ENCODE peak calls at places on chromosomes 3 and 15, in eight cellular contexts. One of them, this sample, is unnamed.

GRCh38 chr3:64138656-64139375 is 86.5 kb downstream of the PRICKLE2 start:
- DNase-seq in frontal cortex: no peak
- DNase-seq in stimulated activated CD4-positive, alpha-beta T cell treated with anti-CD3 and anti-CD28 coated beads, Interleukin-2, amount 100 ng/mL, for 4 hours: no peak
- DNase-seq in posterior cingulate gyrus: no peak
- DNase-seq in NB4: no peak
- DNase-seq in lower leg skin: no peak
- DNase-seq in stimulated activated CD8-positive, alpha-beta memory T cell treated with anti-CD3 and anti-CD28 coated beads, Interleukin-15, amount 100 ng/mL, for 1 hour: no peak
- DNase-seq in activated naive CD8-positive, alpha-beta T cell treated with anti-CD3 and anti-CD28 coated beads, Interleukin-2, amount 50 U/mL, for 16 hours: no peak
- DNase-seq in this sample: no peak

GRCh38 chr3:16372362-16373269 is 107.6 kb downstream of the OXNAD1 start:
- DNase-seq in frontal cortex: no peak
- DNase-seq in stimulated activated CD4-positive, alpha-beta T cell treated with anti-CD3 and anti-CD28 coated beads, Interleukin-2, amount 100 ng/mL, for 4 hours: no peak
- DNase-seq in posterior cingulate gyrus: no peak
- DNase-seq in NB4: no peak
- DNase-seq in lower leg skin: no peak
- DNase-seq in stimulated activated CD8-positive, alpha-beta memory T cell treated with anti-CD3 and anti-CD28 coated beads, Interleukin-15, amount 100 ng/mL, for 1 hour: no peak
- DNase-seq in activated naive CD8-positive, alpha-beta T cell treated with anti-CD3 and anti-CD28 coated beads, Interleukin-2, amount 50 U/mL, for 16 hours: no peak
- DNase-seq in this sample: no peak

GRCh38 chr3:16127257-16127656 is 47.2 kb upstream of the GALNT15 start:
- DNase-seq in frontal cortex: no peak
- DNase-seq in stimulated activated CD4-positive, alpha-beta T cell treated with anti-CD3 and anti-CD28 coated beads, Interleukin-2, amount 100 ng/mL, for 4 hours: no peak
- DNase-seq in posterior cingulate gyrus: no peak
- DNase-seq in NB4: no peak
- DNase-seq in lower leg skin: no peak
- DNase-seq in stimulated activated CD8-positive, alpha-beta memory T cell treated with anti-CD3 and anti-CD28 coated beads, Interleukin-15, amount 100 ng/mL, for 1 hour: no peak
- DNase-seq in activated naive CD8-positive, alpha-beta T cell treated with anti-CD3 and anti-CD28 coated beads, Interleukin-2, amount 50 U/mL, for 16 hours: no peak
- DNase-seq in this sample: no peak

GRCh38 chr15:90665288-90666134 is 51.6 kb upstream of the BLM start:
- DNase-seq in frontal cortex: peak; percentile 70
- DNase-seq in stimulated activated CD4-positive, alpha-beta T cell treated with anti-CD3 and anti-CD28 coated beads, Interleukin-2, amount 100 ng/mL, for 4 hours: no peak
- DNase-seq in posterior cingulate gyrus: peak; percentile 76
- DNase-seq in NB4: peak; percentile 90
- DNase-seq in lower leg skin: peak; percentile 94
- DNase-seq in stimulated activated CD8-positive, alpha-beta memory T cell treated with anti-CD3 and anti-CD28 coated beads, Interleukin-15, amount 100 ng/mL, for 1 hour: no peak
- DNase-seq in activated naive CD8-positive, alpha-beta T cell treated with anti-CD3 and anti-CD28 coated beads, Interleukin-2, amount 50 U/mL, for 16 hours: no peak
- DNase-seq in this sample: no peak

GRCh38 chr3:172520332-172520831 is 2.8 kb downstream of the TNFSF10 start:
- DNase-seq in frontal cortex: no peak
- DNase-seq in stimulated activated CD4-positive, alpha-beta T cell treated with anti-CD3 and anti-CD28 coated beads, Interleukin-2, amount 100 ng/mL, for 4 hours: no peak
- DNase-seq in posterior cingulate gyrus: no peak
- DNase-seq in NB4: no peak
- DNase-seq in lower leg skin: no peak
- DNase-seq in stimulated activated CD8-positive, alpha-beta memory T cell treated with anti-CD3 and anti-CD28 coated beads, Interleukin-15, amount 100 ng/mL, for 1 hour: no peak
- DNase-seq in activated naive CD8-positive, alpha-beta T cell treated with anti-CD3 and anti-CD28 coated beads, Interleukin-2, amount 50 U/mL, for 16 hours: no peak
- DNase-seq in this sample: no peak

GRCh38 chr15:85837881-85838280 is 43.2 kb upstream of the KLHL25 start:
- DNase-seq in frontal cortex: no peak
- DNase-seq in stimulated activated CD4-positive, alpha-beta T cell treated with anti-CD3 and anti-CD28 coated beads, Interleukin-2, amount 100 ng/mL, for 4 hours: no peak
- DNase-seq in posterior cingulate gyrus: no peak
- DNase-seq in NB4: no peak
- DNase-seq in lower leg skin: no peak
- DNase-seq in stimulated activated CD8-positive, alpha-beta memory T cell treated with anti-CD3 and anti-CD28 coated beads, Interleukin-15, amount 100 ng/mL, for 1 hour: no peak
- DNase-seq in activated naive CD8-positive, alpha-beta T cell treated with anti-CD3 and anti-CD28 coated beads, Interleukin-2, amount 50 U/mL, for 16 hours: no peak
- DNase-seq in this sample: no peak

GRCh38 chr3:193354423-193354822 is 24.1 kb downstream of the ATP13A5 start:
- DNase-seq in frontal cortex: no peak
- DNase-seq in stimulated activated CD4-positive, alpha-beta T cell treated with anti-CD3 and anti-CD28 coated beads, Interleukin-2, amount 100 ng/mL, for 4 hours: no peak
- DNase-seq in posterior cingulate gyrus: no peak
- DNase-seq in NB4: no peak
- DNase-seq in lower leg skin: no peak
- DNase-seq in stimulated activated CD8-positive, alpha-beta memory T cell treated with anti-CD3 and anti-CD28 coated beads, Interleukin-15, amount 100 ng/mL, for 1 hour: no peak
- DNase-seq in activated naive CD8-positive, alpha-beta T cell treated with anti-CD3 and anti-CD28 coated beads, Interleukin-2, amount 50 U/mL, for 16 hours: no peak
- DNase-seq in this sample: no peak

GRCh38 chr3:112605285-112605684 is 35.7 kb downstream of the CCDC80 start:
- DNase-seq in frontal cortex: peak; percentile 24
- DNase-seq in stimulated activated CD4-positive, alpha-beta T cell treated with anti-CD3 and anti-CD28 coated beads, Interleukin-2, amount 100 ng/mL, for 4 hours: no peak
- DNase-seq in posterior cingulate gyrus: peak; percentile 41
- DNase-seq in NB4: no peak
- DNase-seq in lower leg skin: no peak
- DNase-seq in stimulated activated CD8-positive, alpha-beta memory T cell treated with anti-CD3 and anti-CD28 coated beads, Interleukin-15, amount 100 ng/mL, for 1 hour: no peak
- DNase-seq in activated naive CD8-positive, alpha-beta T cell treated with anti-CD3 and anti-CD28 coated beads, Interleukin-2, amount 50 U/mL, for 16 hours: no peak
- DNase-seq in this sample: no peak

GRCh38 chr3:23114479-23114878 is 88.6 kb upstream of the UBE2E2 start:
- DNase-seq in frontal cortex: no peak
- DNase-seq in stimulated activated CD4-positive, alpha-beta T cell treated with anti-CD3 and anti-CD28 coated beads, Interleukin-2, amount 100 ng/mL, for 4 hours: no peak
- DNase-seq in posterior cingulate gyrus: no peak
- DNase-seq in NB4: no peak
- DNase-seq in lower leg skin: no peak
- DNase-seq in stimulated activated CD8-positive, alpha-beta memory T cell treated with anti-CD3 and anti-CD28 coated beads, Interleukin-15, amount 100 ng/mL, for 1 hour: no peak
- DNase-seq in activated naive CD8-positive, alpha-beta T cell treated with anti-CD3 and anti-CD28 coated beads, Interleukin-2, amount 50 U/mL, for 16 hours: no peak
- DNase-seq in this sample: no peak

GRCh38 chr15:69685524-69686452 is 233.2 kb downstream of the RPLP1 start:
- DNase-seq in frontal cortex: no peak
- DNase-seq in stimulated activated CD4-positive, alpha-beta T cell treated with anti-CD3 and anti-CD28 coated beads, Interleukin-2, amount 100 ng/mL, for 4 hours: no peak
- DNase-seq in posterior cingulate gyrus: no peak
- DNase-seq in NB4: no peak
- DNase-seq in lower leg skin: no peak
- DNase-seq in stimulated activated CD8-positive, alpha-beta memory T cell treated with anti-CD3 and anti-CD28 coated beads, Interleukin-15, amount 100 ng/mL, for 1 hour: no peak
- DNase-seq in activated naive CD8-positive, alpha-beta T cell treated with anti-CD3 and anti-CD28 coated beads, Interleukin-2, amount 50 U/mL, for 16 hours: no peak
- DNase-seq in this sample: no peak

GRCh38 chr15:33154366-33155166 is 39.9 kb downstream of the FMN1 start:
- DNase-seq in frontal cortex: no peak
- DNase-seq in stimulated activated CD4-positive, alpha-beta T cell treated with anti-CD3 and anti-CD28 coated beads, Interleukin-2, amount 100 ng/mL, for 4 hours: no peak
- DNase-seq in posterior cingulate gyrus: peak; percentile 70
- DNase-seq in NB4: peak; percentile 38
- DNase-seq in lower leg skin: peak; percentile 87
- DNase-seq in stimulated activated CD8-positive, alpha-beta memory T cell treated with anti-CD3 and anti-CD28 coated beads, Interleukin-15, amount 100 ng/mL, for 1 hour: no peak
- DNase-seq in activated naive CD8-positive, alpha-beta T cell treated with anti-CD3 and anti-CD28 coated beads, Interleukin-2, amount 50 U/mL, for 16 hours: no peak
- DNase-seq in this sample: no peak

GRCh38 chr3:139774570-139775302 is 97.0 kb upstream of the NMNAT3 start:
- DNase-seq in frontal cortex: no peak
- DNase-seq in stimulated activated CD4-positive, alpha-beta T cell treated with anti-CD3 and anti-CD28 coated beads, Interleukin-2, amount 100 ng/mL, for 4 hours: no peak
- DNase-seq in posterior cingulate gyrus: no peak
- DNase-seq in NB4: no peak
- DNase-seq in lower leg skin: no peak
- DNase-seq in stimulated activated CD8-positive, alpha-beta memory T cell treated with anti-CD3 and anti-CD28 coated beads, Interleukin-15, amount 100 ng/mL, for 1 hour: no peak
- DNase-seq in activated naive CD8-positive, alpha-beta T cell treated with anti-CD3 and anti-CD28 coated beads, Interleukin-2, amount 50 U/mL, for 16 hours: no peak
- DNase-seq in this sample: no peak

GRCh38 chr15:22978691-22979068 is 1.5 kb downstream of the CYFIP1 start:
- DNase-seq in frontal cortex: no peak
- DNase-seq in stimulated activated CD4-positive, alpha-beta T cell treated with anti-CD3 and anti-CD28 coated beads, Interleukin-2, amount 100 ng/mL, for 4 hours: no peak
- DNase-seq in posterior cingulate gyrus: no peak
- DNase-seq in NB4: peak; percentile 10
- DNase-seq in lower leg skin: no peak
- DNase-seq in stimulated activated CD8-positive, alpha-beta memory T cell treated with anti-CD3 and anti-CD28 coated beads, Interleukin-15, amount 100 ng/mL, for 1 hour: no peak
- DNase-seq in activated naive CD8-positive, alpha-beta T cell treated with anti-CD3 and anti-CD28 coated beads, Interleukin-2, amount 50 U/mL, for 16 hours: no peak
- DNase-seq in this sample: no peak

GRCh38 chr15:38861108-38861507 is 296.5 kb upstream of the RASGRP1 start:
- DNase-seq in frontal cortex: no peak
- DNase-seq in stimulated activated CD4-positive, alpha-beta T cell treated with anti-CD3 and anti-CD28 coated beads, Interleukin-2, amount 100 ng/mL, for 4 hours: no peak
- DNase-seq in posterior cingulate gyrus: no peak
- DNase-seq in NB4: no peak
- DNase-seq in lower leg skin: no peak
- DNase-seq in stimulated activated CD8-positive, alpha-beta memory T cell treated with anti-CD3 and anti-CD28 coated beads, Interleukin-15, amount 100 ng/mL, for 1 hour: no peak
- DNase-seq in activated naive CD8-positive, alpha-beta T cell treated with anti-CD3 and anti-CD28 coated beads, Interleukin-2, amount 50 U/mL, for 16 hours: no peak
- DNase-seq in this sample: no peak

GRCh38 chr3:127651516-127652172 is 21.1 kb upstream of the ABTB1 start:
- DNase-seq in frontal cortex: no peak
- DNase-seq in stimulated activated CD4-positive, alpha-beta T cell treated with anti-CD3 and anti-CD28 coated beads, Interleukin-2, amount 100 ng/mL, for 4 hours: no peak
- DNase-seq in posterior cingulate gyrus: no peak
- DNase-seq in NB4: no peak
- DNase-seq in lower leg skin: peak; percentile 76
- DNase-seq in stimulated activated CD8-positive, alpha-beta memory T cell treated with anti-CD3 and anti-CD28 coated beads, Interleukin-15, amount 100 ng/mL, for 1 hour: no peak
- DNase-seq in activated naive CD8-positive, alpha-beta T cell treated with anti-CD3 and anti-CD28 coated beads, Interleukin-2, amount 50 U/mL, for 16 hours: no peak
- DNase-seq in this sample: no peak

GRCh38 chr3:29525254-29525881 is 244.5 kb downstream of the RBMS3 start:
- DNase-seq in frontal cortex: no peak
- DNase-seq in stimulated activated CD4-positive, alpha-beta T cell treated with anti-CD3 and anti-CD28 coated beads, Interleukin-2, amount 100 ng/mL, for 4 hours: no peak
- DNase-seq in posterior cingulate gyrus: no peak
- DNase-seq in NB4: no peak
- DNase-seq in lower leg skin: peak; percentile 92
- DNase-seq in stimulated activated CD8-positive, alpha-beta memory T cell treated with anti-CD3 and anti-CD28 coated beads, Interleukin-15, amount 100 ng/mL, for 1 hour: no peak
- DNase-seq in activated naive CD8-positive, alpha-beta T cell treated with anti-CD3 and anti-CD28 coated beads, Interleukin-2, amount 50 U/mL, for 16 hours: no peak
- DNase-seq in this sample: no peak

GRCh38 chr3:37537914-37538691 is 323.6 kb upstream of the CTDSPL start:
- DNase-seq in frontal cortex: no peak
- DNase-seq in stimulated activated CD4-positive, alpha-beta T cell treated with anti-CD3 and anti-CD28 coated beads, Interleukin-2, amount 100 ng/mL, for 4 hours: no peak
- DNase-seq in posterior cingulate gyrus: no peak
- DNase-seq in NB4: no peak
- DNase-seq in lower leg skin: no peak
- DNase-seq in stimulated activated CD8-positive, alpha-beta memory T cell treated with anti-CD3 and anti-CD28 coated beads, Interleukin-15, amount 100 ng/mL, for 1 hour: no peak
- DNase-seq in activated naive CD8-positive, alpha-beta T cell treated with anti-CD3 and anti-CD28 coated beads, Interleukin-2, amount 50 U/mL, for 16 hours: no peak
- DNase-seq in this sample: no peak

GRCh38 chr15:42035362-42035761 is 14.5 kb upstream of the PLA2G4E start:
- DNase-seq in frontal cortex: no peak
- DNase-seq in stimulated activated CD4-positive, alpha-beta T cell treated with anti-CD3 and anti-CD28 coated beads, Interleukin-2, amount 100 ng/mL, for 4 hours: no peak
- DNase-seq in posterior cingulate gyrus: no peak
- DNase-seq in NB4: peak; percentile 52
- DNase-seq in lower leg skin: peak; percentile 81
- DNase-seq in stimulated activated CD8-positive, alpha-beta memory T cell treated with anti-CD3 and anti-CD28 coated beads, Interleukin-15, amount 100 ng/mL, for 1 hour: no peak
- DNase-seq in activated naive CD8-positive, alpha-beta T cell treated with anti-CD3 and anti-CD28 coated beads, Interleukin-2, amount 50 U/mL, for 16 hours: no peak
- DNase-seq in this sample: no peak

GRCh38 chr3:53804697-53805462 is 41.3 kb downstream of the CHDH start:
- DNase-seq in frontal cortex: no peak
- DNase-seq in stimulated activated CD4-positive, alpha-beta T cell treated with anti-CD3 and anti-CD28 coated beads, Interleukin-2, amount 100 ng/mL, for 4 hours: no peak
- DNase-seq in posterior cingulate gyrus: peak; percentile 37
- DNase-seq in NB4: no peak
- DNase-seq in lower leg skin: peak; percentile 72
- DNase-seq in stimulated activated CD8-positive, alpha-beta memory T cell treated with anti-CD3 and anti-CD28 coated beads, Interleukin-15, amount 100 ng/mL, for 1 hour: no peak
- DNase-seq in activated naive CD8-positive, alpha-beta T cell treated with anti-CD3 and anti-CD28 coated beads, Interleukin-2, amount 50 U/mL, for 16 hours: no peak
- DNase-seq in this sample: no peak

GRCh38 chr3:155321418-155321817 is 27.9 kb upstream of the STRIT1 start:
- DNase-seq in frontal cortex: no peak
- DNase-seq in stimulated activated CD4-positive, alpha-beta T cell treated with anti-CD3 and anti-CD28 coated beads, Interleukin-2, amount 100 ng/mL, for 4 hours: no peak
- DNase-seq in posterior cingulate gyrus: no peak
- DNase-seq in NB4: no peak
- DNase-seq in lower leg skin: no peak
- DNase-seq in stimulated activated CD8-positive, alpha-beta memory T cell treated with anti-CD3 and anti-CD28 coated beads, Interleukin-15, amount 100 ng/mL, for 1 hour: no peak
- DNase-seq in activated naive CD8-positive, alpha-beta T cell treated with anti-CD3 and anti-CD28 coated beads, Interleukin-2, amount 50 U/mL, for 16 hours: no peak
- DNase-seq in this sample: no peak

GRCh38 chr3:39499651-39500273 is 32.3 kb downstream of the MOBP start:
- DNase-seq in frontal cortex: no peak
- DNase-seq in stimulated activated CD4-positive, alpha-beta T cell treated with anti-CD3 and anti-CD28 coated beads, Interleukin-2, amount 100 ng/mL, for 4 hours: no peak
- DNase-seq in posterior cingulate gyrus: no peak
- DNase-seq in NB4: no peak
- DNase-seq in lower leg skin: no peak
- DNase-seq in stimulated activated CD8-positive, alpha-beta memory T cell treated with anti-CD3 and anti-CD28 coated beads, Interleukin-15, amount 100 ng/mL, for 1 hour: no peak
- DNase-seq in activated naive CD8-positive, alpha-beta T cell treated with anti-CD3 and anti-CD28 coated beads, Interleukin-2, amount 50 U/mL, for 16 hours: no peak
- DNase-seq in this sample: no peak

GRCh38 chr3:27758083-27758482 is 36.0 kb upstream of the EOMES start:
- DNase-seq in frontal cortex: no peak
- DNase-seq in stimulated activated CD4-positive, alpha-beta T cell treated with anti-CD3 and anti-CD28 coated beads, Interleukin-2, amount 100 ng/mL, for 4 hours: peak; percentile 3
- DNase-seq in posterior cingulate gyrus: no peak
- DNase-seq in NB4: peak; percentile 58
- DNase-seq in lower leg skin: no peak
- DNase-seq in stimulated activated CD8-positive, alpha-beta memory T cell treated with anti-CD3 and anti-CD28 coated beads, Interleukin-15, amount 100 ng/mL, for 1 hour: no peak
- DNase-seq in activated naive CD8-positive, alpha-beta T cell treated with anti-CD3 and anti-CD28 coated beads, Interleukin-2, amount 50 U/mL, for 16 hours: peak; percentile 1
- DNase-seq in this sample: no peak

GRCh38 chr3:67559029-67559605 is 95.3 kb downstream of the SUCLG2 start:
- DNase-seq in frontal cortex: no peak
- DNase-seq in stimulated activated CD4-positive, alpha-beta T cell treated with anti-CD3 and anti-CD28 coated beads, Interleukin-2, amount 100 ng/mL, for 4 hours: no peak
- DNase-seq in posterior cingulate gyrus: no peak
- DNase-seq in NB4: no peak
- DNase-seq in lower leg skin: no peak
- DNase-seq in stimulated activated CD8-positive, alpha-beta memory T cell treated with anti-CD3 and anti-CD28 coated beads, Interleukin-15, amount 100 ng/mL, for 1 hour: no peak
- DNase-seq in activated naive CD8-positive, alpha-beta T cell treated with anti-CD3 and anti-CD28 coated beads, Interleukin-2, amount 50 U/mL, for 16 hours: no peak
- DNase-seq in this sample: no peak

GRCh38 chr15:36175781-36176211 is 403.6 kb upstream of the CDIN1 start:
- DNase-seq in frontal cortex: no peak
- DNase-seq in stimulated activated CD4-positive, alpha-beta T cell treated with anti-CD3 and anti-CD28 coated beads, Interleukin-2, amount 100 ng/mL, for 4 hours: no peak
- DNase-seq in posterior cingulate gyrus: peak; percentile 21
- DNase-seq in NB4: no peak
- DNase-seq in lower leg skin: no peak
- DNase-seq in stimulated activated CD8-positive, alpha-beta memory T cell treated with anti-CD3 and anti-CD28 coated beads, Interleukin-15, amount 100 ng/mL, for 1 hour: no peak
- DNase-seq in activated naive CD8-positive, alpha-beta T cell treated with anti-CD3 and anti-CD28 coated beads, Interleukin-2, amount 50 U/mL, for 16 hours: no peak
- DNase-seq in this sample: no peak

GRCh38 chr15:29736012-29736744 is 86.1 kb downstream of the TJP1 start:
- DNase-seq in frontal cortex: no peak
- DNase-seq in stimulated activated CD4-positive, alpha-beta T cell treated with anti-CD3 and anti-CD28 coated beads, Interleukin-2, amount 100 ng/mL, for 4 hours: no peak
- DNase-seq in posterior cingulate gyrus: no peak
- DNase-seq in NB4: no peak
- DNase-seq in lower leg skin: no peak
- DNase-seq in stimulated activated CD8-positive, alpha-beta memory T cell treated with anti-CD3 and anti-CD28 coated beads, Interleukin-15, amount 100 ng/mL, for 1 hour: no peak
- DNase-seq in activated naive CD8-positive, alpha-beta T cell treated with anti-CD3 and anti-CD28 coated beads, Interleukin-2, amount 50 U/mL, for 16 hours: no peak
- DNase-seq in this sample: no peak

GRCh38 chr15:81184188-81184587 is 12.5 kb upstream of the IL16 start:
- DNase-seq in frontal cortex: no peak
- DNase-seq in stimulated activated CD4-positive, alpha-beta T cell treated with anti-CD3 and anti-CD28 coated beads, Interleukin-2, amount 100 ng/mL, for 4 hours: no peak
- DNase-seq in posterior cingulate gyrus: no peak
- DNase-seq in NB4: no peak
- DNase-seq in lower leg skin: peak; percentile 91
- DNase-seq in stimulated activated CD8-positive, alpha-beta memory T cell treated with anti-CD3 and anti-CD28 coated beads, Interleukin-15, amount 100 ng/mL, for 1 hour: no peak
- DNase-seq in activated naive CD8-positive, alpha-beta T cell treated with anti-CD3 and anti-CD28 coated beads, Interleukin-2, amount 50 U/mL, for 16 hours: no peak
- DNase-seq in this sample: no peak

This sample was measured in esophagus squamous epithelium.